ENCODE peak calls at places on chromosome 11, in eight cellular contexts. N, H, Y, O, Z, J, T and U are unnamed samples.

GRCh38 chr11:24574461-24574860 is 77.6 kb downstream of the LUZP2 start:
- DNase-seq in H (no peak), J (no peak), N (no peak), Y (no peak), O (no peak), Z (no peak), T (no peak), U (no peak)

GRCh38 chr11:118132385-118133151 is 20.1 kb downstream of the SCN4B start:
- DNase-seq in T (no peak), N (no peak), Z (no peak), J (no peak), O (no peak), H (no peak), Y (no peak), U (no peak)

GRCh38 chr11:90124371-90124770 is 10.1 kb upstream of the NAALAD2 start:
- DNase-seq in N (no peak), Z (no peak), O (no peak), H (no peak), T (no peak), J (no peak), Y (no peak), U (no peak)

GRCh38 chr11:66904055-66904454 is 47.2 kb downstream of the LRFN4 start:
- DNase-seq in Y (no peak), J (no peak), O (peak), Z (no peak), N (no peak), H (no peak), T (no peak), U (no peak)

GRCh38 chr11:13082588-13082987 is 73.5 kb downstream of the RASSF10 start:
- DNase-seq in J (no peak), O (no peak), Y (no peak), N (no peak), Z (no peak), T (no peak), H (no peak), U (no peak)

GRCh38 chr11:8989411-8989810 is 14.4 kb downstream of the NRIP3 start:
- DNase-seq in O (no peak), N (no peak), Y (no peak), Z (no peak), T (no peak), H (no peak), J (no peak), U (no peak)

GRCh38 chr11:32792111-32792947 is 2.1 kb downstream of the CCDC73 start:
- DNase-seq in J (no peak), T (no peak), H (no peak), N (no peak), Y (no peak), O (no peak), Z (no peak), U (no peak)

GRCh38 chr11:85974126-85974525 is 94.8 kb downstream of the PICALM start:
- DNase-seq in N (no peak), T (no peak), Z (no peak), Y (no peak), O (no peak), H (no peak), J (no peak), U (no peak)

GRCh38 chr11:34263462-34264186 is 94.2 kb downstream of the ABTB2 start:
- DNase-seq in O (peak), N (no peak), T (no peak), J (no peak), Z (peak), H (peak), Y (no peak), U (no peak)

GRCh38 chr11:35005156-35005780 is 88.8 kb downstream of the PDHX start:
- DNase-seq in O (peak), Y (no peak), N (no peak), J (peak), Z (no peak), H (no peak), T (no peak), U (no peak)

GRCh38 chr11:35853871-35854270 is 90.0 kb upstream of the LDLRAD3 start:
- DNase-seq in J (peak), Z (no peak), T (no peak), H (no peak), O (no peak), N (no peak), Y (no peak), U (no peak)